ENCODE peak calls at places on chromosomes 4 and X, in eight cellular contexts. One of them, this sample, is unnamed. For H3K9me3, the result is how much of the 10 kb centered on the place peaks cover.

GRCh38 chrX:24149346-24150050 is at the start of gene ZFX:
- DNase-seq in esophagus squamous epithelium: peak
- DNase-seq in prostate gland: peak
- DNase-seq in H9: peak
- DNase-seq in aorta: peak
- DNase-seq in suprapubic skin: peak
- DNase-seq in thyroid gland: peak
- DNase-seq in A549: no peak
- DNase-seq in this sample: peak

GRCh38 chr4:2073808-2074481 is 14.8 kb downstream of the NAT8L start:
- DNase-seq in esophagus squamous epithelium: no peak
- DNase-seq in prostate gland: no peak
- DNase-seq in H9: peak
- DNase-seq in aorta: no peak
- DNase-seq in suprapubic skin: peak
- DNase-seq in thyroid gland: no peak
- DNase-seq in A549: no peak
- DNase-seq in this sample: no peak

GRCh38 chr4:151430737-151431457 is 21.9 kb downstream of the FHIP1A start:
- DNase-seq in esophagus squamous epithelium: no peak
- DNase-seq in prostate gland: no peak
- DNase-seq in H9: no peak
- DNase-seq in aorta: no peak
- DNase-seq in suprapubic skin: no peak
- DNase-seq in thyroid gland: no peak
- DNase-seq in A549: no peak
- DNase-seq in this sample: no peak

GRCh38 chr4:98275129-98275528 is 13.9 kb downstream of the RAP1GDS1 start:
- DNase-seq in esophagus squamous epithelium: no peak
- DNase-seq in prostate gland: no peak
- DNase-seq in H9: no peak
- DNase-seq in aorta: no peak
- DNase-seq in suprapubic skin: no peak
- DNase-seq in thyroid gland: no peak
- DNase-seq in A549: no peak
- DNase-seq in this sample: no peak

GRCh38 chrX:9948406-9948805 is 18.8 kb upstream of the CLDN34 start:
- DNase-seq in esophagus squamous epithelium: no peak
- DNase-seq in prostate gland: peak
- DNase-seq in H9: no peak
- DNase-seq in aorta: no peak
- DNase-seq in suprapubic skin: no peak
- DNase-seq in thyroid gland: no peak
- DNase-seq in A549: no peak
- DNase-seq in this sample: no peak

GRCh38 chr4:101169044-101170014 is 178.0 kb downstream of the PPP3CA start:
- DNase-seq in esophagus squamous epithelium: peak
- DNase-seq in prostate gland: peak
- DNase-seq in H9: peak
- DNase-seq in aorta: peak
- DNase-seq in suprapubic skin: no peak
- DNase-seq in thyroid gland: peak
- DNase-seq in A549: no peak
- DNase-seq in this sample: peak

GRCh38 chrX:77347572-77347971 is 99.6 kb upstream of the FGF16 start:
- DNase-seq in esophagus squamous epithelium: no peak
- DNase-seq in prostate gland: no peak
- DNase-seq in H9: no peak
- DNase-seq in aorta: no peak
- DNase-seq in suprapubic skin: no peak
- DNase-seq in thyroid gland: no peak
- DNase-seq in A549: no peak
- DNase-seq in this sample: no peak

GRCh38 chr4:55503164-55503563 is 43.5 kb downstream of the CLOCK start:
- DNase-seq in esophagus squamous epithelium: no peak
- DNase-seq in prostate gland: no peak
- DNase-seq in H9: no peak
- DNase-seq in aorta: no peak
- DNase-seq in suprapubic skin: no peak
- DNase-seq in thyroid gland: no peak
- DNase-seq in A549: no peak
- DNase-seq in this sample: peak

GRCh38 chr4:121950680-121951569 is 935 bp downstream of the TRPC3 start:
- DNase-seq in esophagus squamous epithelium: no peak
- DNase-seq in prostate gland: peak
- DNase-seq in H9: peak
- DNase-seq in aorta: peak
- DNase-seq in suprapubic skin: no peak
- DNase-seq in thyroid gland: peak
- DNase-seq in A549: peak
- DNase-seq in this sample: peak

GRCh38 chr4:73718375-73719373 is 21.7 kb upstream of the CXCL8 start:
- DNase-seq in esophagus squamous epithelium: no peak
- DNase-seq in prostate gland: no peak
- DNase-seq in H9: no peak
- DNase-seq in aorta: no peak
- DNase-seq in suprapubic skin: no peak
- DNase-seq in thyroid gland: no peak
- DNase-seq in A549: no peak
- DNase-seq in this sample: no peak

GRCh38 chr4:173765731-173766130 is 235.7 kb upstream of the HAND2 start:
- DNase-seq in esophagus squamous epithelium: no peak
- DNase-seq in prostate gland: no peak
- DNase-seq in H9: no peak
- DNase-seq in aorta: no peak
- DNase-seq in suprapubic skin: no peak
- DNase-seq in thyroid gland: no peak
- DNase-seq in A549: no peak
- DNase-seq in this sample: no peak

GRCh38 chrX:116413273-116413672 is 23.1 kb upstream of the SLC6A14 start:
- DNase-seq in esophagus squamous epithelium: no peak
- DNase-seq in prostate gland: no peak
- DNase-seq in H9: no peak
- DNase-seq in aorta: no peak
- DNase-seq in suprapubic skin: no peak
- DNase-seq in thyroid gland: no peak
- DNase-seq in A549: no peak
- DNase-seq in this sample: no peak
- H3K9me3 ChIP-seq in esophagus squamous epithelium: under half
- H3K9me3 ChIP-seq in prostate gland: under half
- H3K9me3 ChIP-seq in H9: under half
- H3K9me3 ChIP-seq in aorta: under half
- H3K9me3 ChIP-seq in suprapubic skin: under half
- H3K9me3 ChIP-seq in thyroid gland: under half
- H3K9me3 ChIP-seq in A549: under half
- H3K9me3 ChIP-seq in this sample: under half

GRCh38 chr4:6688879-6689505 is 4.7 kb upstream of the S100P start:
- DNase-seq in esophagus squamous epithelium: no peak
- DNase-seq in prostate gland: peak
- DNase-seq in H9: peak
- DNase-seq in aorta: peak
- DNase-seq in suprapubic skin: no peak
- DNase-seq in thyroid gland: no peak
- DNase-seq in A549: peak
- DNase-seq in this sample: peak

GRCh38 chr4:6692806-6693205 is 872 bp upstream of the S100P start:
- DNase-seq in esophagus squamous epithelium: no peak
- DNase-seq in prostate gland: no peak
- DNase-seq in H9: no peak
- DNase-seq in aorta: no peak
- DNase-seq in suprapubic skin: no peak
- DNase-seq in thyroid gland: no peak
- DNase-seq in A549: no peak
- DNase-seq in this sample: no peak

GRCh38 chr4:6692379-6692778 is 1.3 kb upstream of the S100P start:
- DNase-seq in esophagus squamous epithelium: no peak
- DNase-seq in prostate gland: no peak
- DNase-seq in H9: no peak
- DNase-seq in aorta: no peak
- DNase-seq in suprapubic skin: no peak
- DNase-seq in thyroid gland: no peak
- DNase-seq in A549: no peak
- DNase-seq in this sample: no peak

GRCh38 chr4:6687947-6688878 is 5.5 kb upstream of the S100P start:
- DNase-seq in esophagus squamous epithelium: no peak
- DNase-seq in prostate gland: peak
- DNase-seq in H9: peak
- DNase-seq in aorta: no peak
- DNase-seq in suprapubic skin: no peak
- DNase-seq in thyroid gland: no peak
- DNase-seq in A549: no peak
- DNase-seq in this sample: no peak

GRCh38 chr4:6689506-6689960 is 4.1 kb upstream of the S100P start:
- DNase-seq in esophagus squamous epithelium: no peak
- DNase-seq in prostate gland: no peak
- DNase-seq in H9: peak
- DNase-seq in aorta: no peak
- DNase-seq in suprapubic skin: no peak
- DNase-seq in thyroid gland: peak
- DNase-seq in A549: no peak
- DNase-seq in this sample: no peak
- H3K27ac ChIP-seq in esophagus squamous epithelium: peak
- H3K27ac ChIP-seq in prostate gland: peak
- H3K27ac ChIP-seq in H9: no peak
- H3K27ac ChIP-seq in aorta: no peak
- H3K27ac ChIP-seq in suprapubic skin: peak
- H3K27ac ChIP-seq in thyroid gland: no peak
- H3K27ac ChIP-seq in A549: peak
- H3K27ac ChIP-seq in this sample: peak

GRCh38 chrX:105462191-105462590 is 241.7 kb upstream of the TEX13A start:
- DNase-seq in esophagus squamous epithelium: no peak
- DNase-seq in prostate gland: no peak
- DNase-seq in H9: no peak
- DNase-seq in aorta: no peak
- DNase-seq in suprapubic skin: no peak
- DNase-seq in thyroid gland: no peak
- DNase-seq in A549: no peak
- DNase-seq in this sample: no peak

GRCh38 chrX:105463483-105463882 is 243.0 kb upstream of the TEX13A start:
- DNase-seq in esophagus squamous epithelium: no peak
- DNase-seq in prostate gland: no peak
- DNase-seq in H9: no peak
- DNase-seq in aorta: no peak
- DNase-seq in suprapubic skin: no peak
- DNase-seq in thyroid gland: no peak
- DNase-seq in A549: no peak
- DNase-seq in this sample: no peak

GRCh38 chrX:105460366-105460765 is 239.9 kb upstream of the TEX13A start:
- DNase-seq in esophagus squamous epithelium: no peak
- DNase-seq in prostate gland: no peak
- DNase-seq in H9: no peak
- DNase-seq in aorta: no peak
- DNase-seq in suprapubic skin: no peak
- DNase-seq in thyroid gland: no peak
- DNase-seq in A549: no peak
- DNase-seq in this sample: no peak

GRCh38 chrX:105458846-105459245 is 238.4 kb upstream of the TEX13A start:
- DNase-seq in esophagus squamous epithelium: no peak
- DNase-seq in prostate gland: no peak
- DNase-seq in H9: no peak
- DNase-seq in aorta: no peak
- DNase-seq in suprapubic skin: no peak
- DNase-seq in thyroid gland: no peak
- DNase-seq in A549: no peak
- DNase-seq in this sample: no peak

DNA sequence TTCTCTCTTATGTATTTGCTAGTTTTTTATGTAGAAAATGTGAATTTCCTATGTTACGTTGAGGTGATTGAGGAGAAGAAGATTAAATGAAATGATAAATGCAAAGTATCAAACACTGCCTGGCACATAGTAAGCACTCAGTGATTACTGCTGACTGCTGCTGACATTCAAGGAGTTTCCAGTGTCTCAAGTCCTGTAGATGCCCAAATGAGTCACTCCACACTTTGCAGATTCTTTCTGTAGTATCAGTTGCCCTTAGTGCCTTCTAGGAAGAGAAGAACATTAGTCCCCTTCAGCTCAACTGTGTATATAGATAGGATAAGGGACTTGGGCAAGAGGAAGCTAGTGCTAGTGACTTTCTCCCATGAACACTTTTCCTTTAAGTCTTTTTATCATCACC is 240.5 kb upstream of the TEX13A start:
- DNase-seq in esophagus squamous epithelium: no peak
- DNase-seq in prostate gland: no peak
- DNase-seq in H9: no peak
- DNase-seq in aorta: no peak
- DNase-seq in suprapubic skin: no peak
- DNase-seq in thyroid gland: no peak
- DNase-seq in A549: no peak
- DNase-seq in this sample: no peak
- H3K9me3 ChIP-seq in esophagus squamous epithelium: under half
- H3K9me3 ChIP-seq in prostate gland: under half
- H3K9me3 ChIP-seq in H9: under half
- H3K9me3 ChIP-seq in aorta: under half
- H3K9me3 ChIP-seq in suprapubic skin: under half
- H3K9me3 ChIP-seq in thyroid gland: under half
- H3K9me3 ChIP-seq in A549: under half
- H3K9me3 ChIP-seq in this sample: under half

GRCh38 chrX:19794690-19795089 is 92.7 kb downstream of the SH3KBP1 start:
- DNase-seq in esophagus squamous epithelium: no peak
- DNase-seq in prostate gland: no peak
- DNase-seq in H9: no peak
- DNase-seq in aorta: no peak
- DNase-seq in suprapubic skin: no peak
- DNase-seq in thyroid gland: no peak
- DNase-seq in A549: no peak
- DNase-seq in this sample: no peak

GRCh38 chrX:19800821-19801220 is 86.6 kb downstream of the SH3KBP1 start:
- DNase-seq in esophagus squamous epithelium: no peak
- DNase-seq in prostate gland: no peak
- DNase-seq in H9: no peak
- DNase-seq in aorta: no peak
- DNase-seq in suprapubic skin: no peak
- DNase-seq in thyroid gland: no peak
- DNase-seq in A549: no peak
- DNase-seq in this sample: no peak

GRCh38 chrX:19795289-19795688 is 92.1 kb downstream of the SH3KBP1 start:
- DNase-seq in esophagus squamous epithelium: no peak
- DNase-seq in prostate gland: no peak
- DNase-seq in H9: no peak
- DNase-seq in aorta: no peak
- DNase-seq in suprapubic skin: no peak
- DNase-seq in thyroid gland: no peak
- DNase-seq in A549: no peak
- DNase-seq in this sample: no peak

GRCh38 chrX:19799319-19800182 is 87.8 kb downstream of the SH3KBP1 start:
- DNase-seq in esophagus squamous epithelium: no peak
- DNase-seq in prostate gland: no peak
- DNase-seq in H9: no peak
- DNase-seq in aorta: no peak
- DNase-seq in suprapubic skin: no peak
- DNase-seq in thyroid gland: peak
- DNase-seq in A549: no peak
- DNase-seq in this sample: no peak

DNA sequence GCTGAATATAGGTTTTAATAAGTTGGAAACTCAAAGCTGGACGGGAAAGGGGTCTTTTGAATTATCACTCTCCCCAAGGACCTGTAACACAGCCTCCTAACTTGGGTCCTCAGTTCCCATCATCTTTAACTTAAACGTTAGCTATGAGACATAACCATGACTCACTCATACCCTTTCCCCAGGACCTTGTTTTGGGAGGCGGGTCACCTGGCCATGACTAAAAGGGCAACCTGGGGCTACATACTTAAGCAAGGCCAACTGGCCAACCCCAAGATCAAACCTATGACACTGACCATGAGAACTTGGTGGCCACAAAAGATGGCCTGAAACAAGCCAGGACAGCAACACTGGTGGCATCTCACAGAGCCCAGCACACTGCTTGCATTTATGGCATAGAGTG is 89.0 kb downstream of the SH3KBP1 start:
- DNase-seq in esophagus squamous epithelium: no peak
- DNase-seq in prostate gland: no peak
- DNase-seq in H9: no peak
- DNase-seq in aorta: no peak
- DNase-seq in suprapubic skin: no peak
- DNase-seq in thyroid gland: no peak
- DNase-seq in A549: no peak
- DNase-seq in this sample: no peak
- H3K27ac ChIP-seq in esophagus squamous epithelium: peak
- H3K27ac ChIP-seq in prostate gland: no peak
- H3K27ac ChIP-seq in H9: no peak
- H3K27ac ChIP-seq in aorta: no peak
- H3K27ac ChIP-seq in suprapubic skin: no peak
- H3K27ac ChIP-seq in thyroid gland: no peak
- H3K27ac ChIP-seq in A549: no peak
- H3K27ac ChIP-seq in this sample: no peak